ENCODE peak calls at places on chromosomes 6 and 20, in seven cellular contexts. One of them, this sample, is unnamed.
A peak's percentile ranks its signal among the peaks of the same experiment; 100 is the strongest.

GRCh38 chr6:131038612-131039344 is 24.3 kb downstream of the EPB41L2 start:
- DNase-seq in sigmoid colon: no peak
- DNase-seq in mammary epithelial cell: no peak
- DNase-seq in neural crest cell: no peak
- DNase-seq in GM20000: no peak
- DNase-seq in A549: no peak
- DNase-seq in CD4-positive, alpha-beta T cell: no peak
- DNase-seq in this sample: no peak

GRCh38 chr6:131212024-131212423 is 76.8 kb downstream of the AKAP7 start:
- DNase-seq in sigmoid colon: no peak
- DNase-seq in A549: no peak
- DNase-seq in neural crest cell: no peak
- DNase-seq in CD4-positive, alpha-beta T cell: no peak
- DNase-seq in mammary epithelial cell: no peak
- DNase-seq in GM20000: no peak
- DNase-seq in this sample: no peak

GRCh38 chr6:80287112-80287511 is 180.6 kb downstream of the BCKDHB start:
- DNase-seq in neural crest cell: no peak
- DNase-seq in A549: no peak
- DNase-seq in CD4-positive, alpha-beta T cell: no peak
- DNase-seq in sigmoid colon: no peak
- DNase-seq in GM20000: no peak
- DNase-seq in mammary epithelial cell: no peak
- DNase-seq in this sample: no peak

GRCh38 chr20:38231786-38232130 is 28.8 kb downstream of the KIAA1755 start:
- DNase-seq in CD4-positive, alpha-beta T cell: no peak
- DNase-seq in A549: no peak
- DNase-seq in sigmoid colon: peak; percentile 89
- DNase-seq in GM20000: no peak
- DNase-seq in mammary epithelial cell: no peak
- DNase-seq in neural crest cell: no peak
- DNase-seq in this sample: no peak

GRCh38 chr20:45963059-45964011 is 8.7 kb downstream of the ZNF335 start:
- DNase-seq in neural crest cell: no peak
- DNase-seq in CD4-positive, alpha-beta T cell: no peak
- DNase-seq in sigmoid colon: peak; percentile 58
- DNase-seq in A549: peak; percentile 28
- DNase-seq in GM20000: no peak
- DNase-seq in mammary epithelial cell: no peak
- DNase-seq in this sample: peak; percentile 34

GRCh38 chr6:32317532-32317931 is 54.2 kb downstream of the TSBP1 start:
- DNase-seq in GM20000: no peak
- DNase-seq in CD4-positive, alpha-beta T cell: no peak
- DNase-seq in mammary epithelial cell: no peak
- DNase-seq in neural crest cell: no peak
- DNase-seq in A549: no peak
- DNase-seq in sigmoid colon: no peak
- DNase-seq in this sample: no peak

GRCh38 chr6:6543181-6543879 is 45.2 kb upstream of the LY86 start:
- DNase-seq in sigmoid colon: no peak
- DNase-seq in neural crest cell: no peak
- DNase-seq in GM20000: peak; percentile 69
- DNase-seq in mammary epithelial cell: no peak
- DNase-seq in A549: no peak
- DNase-seq in CD4-positive, alpha-beta T cell: no peak
- DNase-seq in this sample: no peak

GRCh38 chr6:158672726-158673125 is 22.9 kb downstream of the SYTL3 start:
- DNase-seq in mammary epithelial cell: no peak
- DNase-seq in A549: no peak
- DNase-seq in sigmoid colon: no peak
- DNase-seq in GM20000: no peak
- DNase-seq in CD4-positive, alpha-beta T cell: no peak
- DNase-seq in neural crest cell: no peak
- DNase-seq in this sample: no peak

GRCh38 chr6:107740496-107741190 is 83.5 kb downstream of the SCML4 start:
- DNase-seq in CD4-positive, alpha-beta T cell: no peak
- DNase-seq in sigmoid colon: no peak
- DNase-seq in mammary epithelial cell: no peak
- DNase-seq in GM20000: no peak
- DNase-seq in A549: no peak
- DNase-seq in neural crest cell: no peak
- DNase-seq in this sample: no peak

GRCh38 chr6:36805107-36805797 is 34.0 kb downstream of the CPNE5 start:
- DNase-seq in GM20000: no peak
- DNase-seq in mammary epithelial cell: no peak
- DNase-seq in sigmoid colon: no peak
- DNase-seq in neural crest cell: no peak
- DNase-seq in A549: no peak
- DNase-seq in CD4-positive, alpha-beta T cell: no peak
- DNase-seq in this sample: no peak

GRCh38 chr20:22575087-22575721 is 9.2 kb downstream of the FOXA2 start:
- DNase-seq in mammary epithelial cell: no peak
- DNase-seq in CD4-positive, alpha-beta T cell: no peak
- DNase-seq in sigmoid colon: no peak
- DNase-seq in A549: no peak
- DNase-seq in GM20000: no peak
- DNase-seq in neural crest cell: no peak
- DNase-seq in this sample: no peak

GRCh38 chr6:156616495-156616894 is 160.7 kb upstream of the ARID1B start:
- DNase-seq in CD4-positive, alpha-beta T cell: no peak
- DNase-seq in mammary epithelial cell: no peak
- DNase-seq in neural crest cell: no peak
- DNase-seq in A549: no peak
- DNase-seq in sigmoid colon: no peak
- DNase-seq in GM20000: no peak
- DNase-seq in this sample: no peak

GRCh38 chr20:48398506-48399449 is 429.0 kb downstream of the PREX1 start:
- DNase-seq in A549: no peak
- DNase-seq in GM20000: no peak
- DNase-seq in mammary epithelial cell: no peak
- DNase-seq in CD4-positive, alpha-beta T cell: no peak
- DNase-seq in neural crest cell: no peak
- DNase-seq in sigmoid colon: no peak
- DNase-seq in this sample: no peak

GRCh38 chr6:23306251-23306950 is 737.0 kb downstream of the HDGFL1 start:
- DNase-seq in neural crest cell: no peak
- DNase-seq in CD4-positive, alpha-beta T cell: no peak
- DNase-seq in A549: no peak
- DNase-seq in GM20000: no peak
- DNase-seq in mammary epithelial cell: peak; percentile 18
- DNase-seq in sigmoid colon: no peak
- DNase-seq in this sample: no peak

GRCh38 chr6:54238407-54238806 is 69.8 kb upstream of the TINAG start:
- DNase-seq in CD4-positive, alpha-beta T cell: no peak
- DNase-seq in sigmoid colon: no peak
- DNase-seq in GM20000: no peak
- DNase-seq in neural crest cell: no peak
- DNase-seq in mammary epithelial cell: no peak
- DNase-seq in A549: no peak
- DNase-seq in this sample: no peak

GRCh38 chr6:77463308-77463880 is at the start of gene HTR1B:
- DNase-seq in CD4-positive, alpha-beta T cell: no peak
- DNase-seq in A549: no peak
- DNase-seq in sigmoid colon: peak; percentile 59
- DNase-seq in mammary epithelial cell: peak; percentile 56
- DNase-seq in GM20000: peak; percentile 16
- DNase-seq in neural crest cell: peak; percentile 12
- DNase-seq in this sample: no peak

GRCh38 chr20:22462975-22463914 is 121.1 kb downstream of the FOXA2 start:
- DNase-seq in mammary epithelial cell: peak; percentile 29
- DNase-seq in GM20000: no peak
- DNase-seq in neural crest cell: no peak
- DNase-seq in CD4-positive, alpha-beta T cell: no peak
- DNase-seq in A549: no peak
- DNase-seq in sigmoid colon: no peak
- DNase-seq in this sample: no peak

GRCh38 chr6:34518669-34519365 is 37.3 kb downstream of the SPDEF start:
- DNase-seq in CD4-positive, alpha-beta T cell: no peak
- DNase-seq in neural crest cell: no peak
- DNase-seq in mammary epithelial cell: no peak
- DNase-seq in GM20000: no peak
- DNase-seq in A549: no peak
- DNase-seq in sigmoid colon: no peak
- DNase-seq in this sample: no peak

GRCh38 chr6:113182370-113183141 is 674.6 kb upstream of the MARCKS start:
- DNase-seq in neural crest cell: no peak
- DNase-seq in CD4-positive, alpha-beta T cell: no peak
- DNase-seq in mammary epithelial cell: peak; percentile 44
- DNase-seq in A549: peak; percentile 1
- DNase-seq in sigmoid colon: no peak
- DNase-seq in GM20000: no peak
- DNase-seq in this sample: no peak

GRCh38 chr20:39280875-39281274 is 318.7 kb downstream of the DHX35 start:
- DNase-seq in CD4-positive, alpha-beta T cell: no peak
- DNase-seq in A549: no peak
- DNase-seq in sigmoid colon: no peak
- DNase-seq in neural crest cell: no peak
- DNase-seq in GM20000: no peak
- DNase-seq in mammary epithelial cell: no peak
- DNase-seq in this sample: no peak

GRCh38 chr20:39289316-39289715 is 327.2 kb downstream of the DHX35 start:
- DNase-seq in mammary epithelial cell: no peak
- DNase-seq in A549: no peak
- DNase-seq in CD4-positive, alpha-beta T cell: no peak
- DNase-seq in neural crest cell: no peak
- DNase-seq in sigmoid colon: no peak
- DNase-seq in GM20000: peak; percentile 34
- DNase-seq in this sample: no peak

GRCh38 chr20:39282619-39283092 is 320.5 kb downstream of the DHX35 start:
- DNase-seq in GM20000: no peak
- DNase-seq in A549: no peak
- DNase-seq in sigmoid colon: peak; percentile 91
- DNase-seq in CD4-positive, alpha-beta T cell: no peak
- DNase-seq in neural crest cell: no peak
- DNase-seq in mammary epithelial cell: no peak
- DNase-seq in this sample: no peak

DNA sequence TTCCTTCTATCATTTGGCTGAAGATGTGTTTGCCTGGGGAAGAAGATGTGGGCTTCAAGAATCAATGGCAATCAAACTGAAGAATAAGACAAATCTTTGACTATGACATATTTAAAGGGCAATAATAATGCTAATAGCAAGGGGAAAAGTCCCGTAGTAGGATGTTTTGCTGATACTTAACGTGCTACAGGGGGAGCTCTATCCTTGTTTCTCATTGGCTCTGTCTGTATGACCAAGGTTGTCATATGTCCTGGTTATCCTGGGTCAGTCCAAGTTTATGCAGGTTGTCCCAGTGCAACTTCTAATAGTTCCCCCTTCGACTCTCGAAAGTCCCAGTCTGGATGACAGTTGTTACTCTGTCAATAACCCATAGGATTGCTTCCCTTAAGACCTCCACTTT is 321.3 kb downstream of the DHX35 start:
- DNase-seq in GM20000: no peak
- DNase-seq in sigmoid colon: no peak
- DNase-seq in mammary epithelial cell: no peak
- DNase-seq in CD4-positive, alpha-beta T cell: no peak
- DNase-seq in neural crest cell: no peak
- DNase-seq in A549: no peak
- DNase-seq in this sample: no peak
- TF ChIP-seq CTCF in GM20000: no peak
- TF ChIP-seq CTCF in sigmoid colon: no peak
- TF ChIP-seq CTCF in mammary epithelial cell: no peak
- TF ChIP-seq CTCF in CD4-positive, alpha-beta T cell: no peak
- TF ChIP-seq CTCF in neural crest cell: peak; percentile 3
- TF ChIP-seq CTCF in A549: no peak
- TF ChIP-seq CTCF in this sample: no peak

GRCh38 chr6:82259389-82259788 is 11.8 kb upstream of the IBTK start:
- DNase-seq in GM20000: no peak
- DNase-seq in neural crest cell: no peak
- DNase-seq in mammary epithelial cell: no peak
- DNase-seq in A549: no peak
- DNase-seq in CD4-positive, alpha-beta T cell: no peak
- DNase-seq in sigmoid colon: no peak
- DNase-seq in this sample: no peak

GRCh38 chr6:82260890-82261732 is 13.6 kb upstream of the IBTK start:
- DNase-seq in neural crest cell: no peak
- DNase-seq in CD4-positive, alpha-beta T cell: no peak
- DNase-seq in A549: no peak
- DNase-seq in mammary epithelial cell: no peak
- DNase-seq in sigmoid colon: no peak
- DNase-seq in GM20000: no peak
- DNase-seq in this sample: no peak

GRCh38 chr6:82251942-82252341 is 4.4 kb upstream of the IBTK start:
- DNase-seq in sigmoid colon: no peak
- DNase-seq in neural crest cell: no peak
- DNase-seq in CD4-positive, alpha-beta T cell: no peak
- DNase-seq in GM20000: peak; percentile 35
- DNase-seq in mammary epithelial cell: no peak
- DNase-seq in A549: peak; percentile 32
- DNase-seq in this sample: no peak

DNA sequence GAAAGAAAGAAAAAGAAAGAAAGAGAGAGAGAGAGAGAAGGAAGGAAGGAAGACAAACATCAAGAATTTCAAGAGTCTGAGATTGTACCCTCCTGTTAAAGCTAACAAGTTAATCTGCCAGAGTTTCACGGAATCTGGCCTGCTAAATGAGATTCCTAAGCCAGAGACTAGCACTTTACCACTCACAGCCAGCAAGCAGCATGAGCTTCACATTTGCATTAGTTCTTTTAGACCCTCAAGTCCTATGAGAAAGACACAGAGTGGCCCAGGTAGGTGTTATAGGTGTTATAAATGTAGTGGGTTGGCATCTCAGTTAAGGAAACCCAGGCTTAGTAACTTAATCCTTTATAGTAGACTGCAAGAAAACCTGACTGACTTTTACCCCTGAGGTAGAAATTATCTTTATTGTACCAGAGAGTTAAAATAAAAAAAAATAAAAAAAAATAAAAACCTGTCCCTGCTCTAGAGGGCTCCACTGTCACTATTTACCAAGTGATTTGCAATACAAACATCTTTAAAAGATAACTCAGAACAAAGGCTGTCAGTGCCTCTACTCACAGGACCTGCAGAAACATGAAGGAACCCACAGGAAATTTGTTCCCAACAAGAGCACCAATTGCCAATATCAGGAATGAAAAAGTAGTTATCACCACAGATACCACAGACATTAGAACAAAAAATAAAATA is 9.7 kb upstream of the IBTK start:
- DNase-seq in GM20000: no peak
- DNase-seq in neural crest cell: no peak
- DNase-seq in mammary epithelial cell: no peak
- DNase-seq in CD4-positive, alpha-beta T cell: no peak
- DNase-seq in A549: no peak
- DNase-seq in sigmoid colon: no peak
- DNase-seq in this sample: no peak
- TF ChIP-seq CTCF in GM20000: no peak
- TF ChIP-seq CTCF in neural crest cell: no peak
- TF ChIP-seq CTCF in mammary epithelial cell: peak; percentile 8
- TF ChIP-seq CTCF in CD4-positive, alpha-beta T cell: no peak
- TF ChIP-seq CTCF in A549: peak; percentile 40
- TF ChIP-seq CTCF in sigmoid colon: no peak
- TF ChIP-seq CTCF in this sample: no peak

GRCh38 chr6:163416640-163417253 is 2.2 kb downstream of the QKI start:
- DNase-seq in A549: peak; percentile 26
- DNase-seq in sigmoid colon: peak; percentile 71
- DNase-seq in mammary epithelial cell: peak; percentile 79
- DNase-seq in CD4-positive, alpha-beta T cell: no peak
- DNase-seq in neural crest cell: peak; percentile 46
- DNase-seq in GM20000: no peak
- DNase-seq in this sample: no peak
- TF ChIP-seq CTCF in A549: peak; percentile 54
- TF ChIP-seq CTCF in sigmoid colon: peak; percentile 49
- TF ChIP-seq CTCF in mammary epithelial cell: peak; percentile 68
- TF ChIP-seq CTCF in CD4-positive, alpha-beta T cell: peak; percentile 89
- TF ChIP-seq CTCF in neural crest cell: peak; percentile 84
- TF ChIP-seq CTCF in GM20000: peak; percentile 14
- TF ChIP-seq CTCF in this sample: peak; percentile 89

GRCh38 chr20:36526521-36527011 is 14.8 kb upstream of the MYL9 start:
- DNase-seq in neural crest cell: no peak
- DNase-seq in mammary epithelial cell: no peak
- DNase-seq in sigmoid colon: peak; percentile 76
- DNase-seq in GM20000: no peak
- DNase-seq in CD4-positive, alpha-beta T cell: no peak
- DNase-seq in A549: no peak
- DNase-seq in this sample: no peak
- TF ChIP-seq CTCF in neural crest cell: no peak
- TF ChIP-seq CTCF in mammary epithelial cell: no peak
- TF ChIP-seq CTCF in sigmoid colon: peak; percentile 27
- TF ChIP-seq CTCF in GM20000: no peak
- TF ChIP-seq CTCF in CD4-positive, alpha-beta T cell: no peak
- TF ChIP-seq CTCF in A549: no peak
- TF ChIP-seq CTCF in this sample: no peak